ENCODE peak calls at places on chromosomes 3 and 15, in eight cellular contexts. G is Daoy, D is CD14-positive monocyte, T is cardiac muscle cell, P is COR-L47, A is NCI-H187 treated with DMSO at 0.1 percent for 48 hours, M is AG04450, E is NCI-H1436. I is an unnamed sample.

GRCh38 chr3:10804183-10804648 is 11.8 kb upstream of the SLC6A11 start:
- DNase-seq in G (peak), D (no peak), T (no peak), P (no peak), A (no peak), M (no peak), E (no peak), I (no peak)

GRCh38 chr3:123096701-123097100 is 29.9 kb downstream of the PDIA5 start:
- DNase-seq in G (peak), D (no peak), T (no peak), P (no peak), A (no peak), M (peak), E (no peak), I (peak)

GRCh38 chr3:23758253-23758838 is 47.4 kb upstream of the UBE2E1 start:
- DNase-seq in G (no peak), D (no peak), T (no peak), P (no peak), A (no peak), M (no peak), E (no peak), I (no peak)

GRCh38 chr15:34650177-34650576 is 66.7 kb upstream of the GOLGA8B start:
- DNase-seq in G (peak), D (no peak), T (no peak), P (no peak), A (no peak), M (peak), E (no peak), I (peak)

GRCh38 chr15:66698318-66698961 is 3.6 kb upstream of the SMAD6 start:
- DNase-seq in G (peak), D (peak), T (peak), P (peak), A (no peak), M (no peak), E (peak), I (no peak)

GRCh38 chr3:99842826-99843589 is 25.3 kb downstream of the CMSS1 start:
- DNase-seq in G (peak), D (no peak), T (peak), P (peak), A (no peak), M (no peak), E (peak), I (no peak)

GRCh38 chr15:42084465-42085235 is 9.7 kb downstream of the PLA2G4D start:
- DNase-seq in G (peak), D (no peak), T (peak), P (peak), A (no peak), M (peak), E (peak), I (no peak)

GRCh38 chr3:123750659-123751420 is 133.3 kb downstream of the MYLK start:
- DNase-seq in G (peak), D (no peak), T (peak), P (no peak), A (no peak), M (peak), E (no peak), I (peak)

GRCh38 chr15:58314593-58315216 is 117.1 kb upstream of the LIPC start:
- DNase-seq in G (no peak), D (no peak), T (no peak), P (no peak), A (no peak), M (no peak), E (no peak), I (no peak)

GRCh38 chr15:59372352-59373211 is at the start of gene MYO1E:
- DNase-seq in G (peak), D (peak), T (peak), P (peak), A (peak), M (peak), E (peak), I (peak)

GRCh38 chr3:147383617-147384016 is 22.7 kb downstream of the ZIC4 start:
- DNase-seq in G (no peak), D (no peak), T (peak), P (no peak), A (no peak), M (no peak), E (no peak), I (no peak)

GRCh38 chr3:21330293-21330692 is 420.7 kb downstream of the ZNF385D start:
- DNase-seq in G (no peak), D (no peak), T (no peak), P (no peak), A (no peak), M (no peak), E (no peak), I (no peak)

GRCh38 chr3:150826466-150827282 is 63.7 kb upstream of the SIAH2 start:
- DNase-seq in G (no peak), D (no peak), T (no peak), P (no peak), A (no peak), M (no peak), E (no peak), I (no peak)

GRCh38 chr15:68268405-68268804 is 9.1 kb upstream of the FEM1B start:
- DNase-seq in G (no peak), D (no peak), T (no peak), P (no peak), A (no peak), M (no peak), E (no peak), I (no peak)

GRCh38 chr3:124558898-124559649 is 171.2 kb upstream of the UMPS start:
- DNase-seq in G (peak), D (no peak), T (peak), P (peak), A (no peak), M (peak), E (peak), I (peak)

GRCh38 chr3:185537369-185537970 is 14.9 kb downstream of the LIPH start:
- DNase-seq in G (peak), D (peak), T (no peak), P (no peak), A (no peak), M (no peak), E (no peak), I (peak)

GRCh38 chr3:8619548-8619947 is 25.1 kb downstream of the SSUH2 start:
- DNase-seq in G (no peak), D (no peak), T (no peak), P (no peak), A (no peak), M (peak), E (no peak), I (no peak)

GRCh38 chr15:70266412-70267089 is 168.8 kb upstream of the TLE3 start:
- DNase-seq in G (peak), D (peak), T (no peak), P (no peak), A (no peak), M (no peak), E (no peak), I (no peak)

GRCh38 chr15:68616397-68616796 is 37.6 kb downstream of the CORO2B start:
- DNase-seq in G (no peak), D (no peak), T (no peak), P (no peak), A (no peak), M (no peak), E (no peak), I (no peak)

GRCh38 chr15:71051539-71051938 is 63.7 kb upstream of the THSD4 start:
- DNase-seq in G (no peak), D (no peak), T (no peak), P (no peak), A (no peak), M (no peak), E (no peak), I (peak)

GRCh38 chr15:99324082-99324620 is 72.9 kb downstream of the LRRC28 start:
- DNase-seq in G (peak), D (no peak), T (peak), P (no peak), A (no peak), M (peak), E (no peak), I (peak)

GRCh38 chr3:136305879-136306278 is 55.7 kb downstream of the PCCB start:
- DNase-seq in G (peak), D (no peak), T (no peak), P (peak), A (no peak), M (peak), E (no peak), I (peak)

GRCh38 chr15:25763206-25763880 is 99.8 kb downstream of the ATP10A start:
- DNase-seq in G (peak), D (no peak), T (no peak), P (peak), A (no peak), M (no peak), E (no peak), I (no peak)

GRCh38 chr3:192833177-192833890 is 84.3 kb downstream of the MB21D2 start:
- DNase-seq in G (peak), D (no peak), T (no peak), P (no peak), A (no peak), M (no peak), E (no peak), I (peak)

GRCh38 chr3:183802989-183803388 is 22.4 kb downstream of the MAP6D1 start:
- DNase-seq in G (no peak), D (no peak), T (no peak), P (no peak), A (no peak), M (no peak), E (no peak), I (no peak)

GRCh38 chr15:65195542-65196026 is 10.4 kb upstream of the CLPX start:
- DNase-seq in G (no peak), D (no peak), T (no peak), P (no peak), A (no peak), M (no peak), E (no peak), I (no peak)

GRCh38 chr3:189340680-189341460 is 169.1 kb downstream of the TPRG1 start:
- DNase-seq in G (peak), D (no peak), T (no peak), P (no peak), A (no peak), M (no peak), E (no peak), I (no peak)

GRCh38 chr3:138921316-138922292 is 25.3 kb downstream of the FOXL2 start:
- DNase-seq in G (peak), D (no peak), T (no peak), P (no peak), A (no peak), M (peak), E (no peak), I (peak)

GRCh38 chr3:69914395-69914794 is 85.1 kb upstream of the SAMMSON start:
- DNase-seq in G (peak), D (no peak), T (no peak), P (no peak), A (no peak), M (no peak), E (no peak), I (no peak)

GRCh38 chr3:120475722-120476385 is 25.1 kb upstream of the FSTL1 start:
- DNase-seq in G (no peak), D (no peak), T (no peak), P (no peak), A (no peak), M (no peak), E (no peak), I (no peak)

GRCh38 chr15:67674983-67675382 is 132.5 kb downstream of the MAP2K5 start:
- DNase-seq in G (no peak), D (no peak), T (no peak), P (no peak), A (no peak), M (no peak), E (no peak), I (no peak)

GRCh38 chr3:142976621-142977398 is 13.3 kb upstream of the PAQR9 start:
- DNase-seq in G (peak), D (peak), T (no peak), P (no peak), A (no peak), M (peak), E (no peak), I (peak)

GRCh38 chr3:124664804-124665203 is 65.4 kb upstream of the UMPS start:
- DNase-seq in G (no peak), D (no peak), T (no peak), P (no peak), A (no peak), M (no peak), E (no peak), I (no peak)

GRCh38 chr3:77196146-77196545 is 156.2 kb downstream of the ROBO2 start:
- DNase-seq in G (no peak), D (no peak), T (no peak), P (no peak), A (no peak), M (no peak), E (no peak), I (no peak)

GRCh38 chr3:129577356-129577755 is 29.1 kb downstream of the PLXND1 start:
- DNase-seq in G (no peak), D (no peak), T (no peak), P (peak), A (no peak), M (no peak), E (no peak), I (no peak)

GRCh38 chr15:72535911-72536310 is 61.8 kb downstream of the ARIH1 start:
- DNase-seq in G (no peak), D (no peak), T (no peak), P (no peak), A (no peak), M (no peak), E (no peak), I (no peak)

GRCh38 chr3:134804508-134805480 is 9.7 kb downstream of the EPHB1 start:
- DNase-seq in G (no peak), D (no peak), T (no peak), P (peak), A (no peak), M (no peak), E (no peak), I (no peak)

GRCh38 chr3:54870423-54870822 is 57.4 kb downstream of the LRTM1 start:
- DNase-seq in G (peak), D (no peak), T (peak), P (no peak), A (no peak), M (peak), E (no peak), I (peak)

GRCh38 chr3:124401841-124402240 is 328.4 kb upstream of the UMPS start:
- DNase-seq in G (no peak), D (no peak), T (peak), P (no peak), A (no peak), M (peak), E (no peak), I (no peak)